ENCODE peak calls at places on chromosomes 11 and 22, in four cellular contexts. Y, O, B and L are unnamed samples.

GRCh38 chr11:7538466-7539454 is 25.0 kb downstream of the PPFIBP2 start:
- DNase-seq in Y (no peak), O (no peak), B (no peak), L (no peak)

GRCh38 chr11:115409691-115410220 is 94.5 kb downstream of the CADM1 start:
- DNase-seq in Y (peak; percentile 2), O (no peak), B (peak; percentile 94), L (no peak)

GRCh38 chr11:125404811-125405481 is 91.1 kb downstream of the FEZ1 start:
- DNase-seq in Y (peak; percentile 14), O (no peak), B (peak; percentile 11), L (peak; percentile 81)

GRCh38 chr11:13210424-13210823 is 67.2 kb upstream of the BMAL1 start:
- DNase-seq in Y (peak; percentile 88), O (no peak), B (peak; percentile 57), L (peak; percentile 21)

GRCh38 chr11:34890812-34891211 is 25.4 kb downstream of the APIP start:
- DNase-seq in Y (peak; percentile 68), O (no peak), B (peak; percentile 59), L (no peak)

GRCh38 chr11:47373876-47374820 is 4.2 kb downstream of the SPI1 start:
- DNase-seq in Y (peak; percentile 74), O (no peak), B (peak; percentile 60), L (peak; percentile 83)

GRCh38 chr11:119258983-119259382 is 52.8 kb downstream of the CBL start:
- DNase-seq in Y (no peak), O (no peak), B (no peak), L (no peak)

GRCh38 chr22:30855677-30856518 is 112.7 kb downstream of the MORC2 start:
- DNase-seq in Y (no peak), O (no peak), B (no peak), L (peak; percentile 2)

GRCh38 chr11:61698173-61698965 is 18.2 kb downstream of the DAGLA start:
- DNase-seq in Y (no peak), O (no peak), B (no peak), L (no peak)

GRCh38 chr22:41574847-41575381 is 14.1 kb downstream of the CSDC2 start:
- DNase-seq in Y (no peak), O (no peak), B (no peak), L (no peak)

GRCh38 chr11:87356428-87356827 is 318.7 kb downstream of the TMEM135 start:
- DNase-seq in Y (no peak), O (no peak), B (no peak), L (no peak)

GRCh38 chr11:75966546-75967287 is 151.7 kb downstream of the UVRAG start:
- DNase-seq in Y (peak; percentile 9), O (no peak), B (no peak), L (no peak)

GRCh38 chr11:119389611-119390254 is 8.2 kb upstream of the USP2 start:
- DNase-seq in Y (no peak), O (no peak), B (no peak), L (no peak)

GRCh38 chr11:70544774-70545625 is 146.7 kb downstream of the CTTN start:
- DNase-seq in Y (peak; percentile 21), O (no peak), B (no peak), L (no peak)

GRCh38 chr11:69662021-69662698 is 13.0 kb downstream of the LTO1 start:
- DNase-seq in Y (no peak), O (no peak), B (no peak), L (no peak)

GRCh38 chr22:41332217-41332616 is 30.9 kb downstream of the ZC3H7B start:
- DNase-seq in Y (no peak), O (no peak), B (no peak), L (no peak)

GRCh38 chr11:68044145-68044813 is 5.5 kb downstream of the TCIRG1 start:
- DNase-seq in Y (no peak), O (no peak), B (no peak), L (no peak)

GRCh38 chr11:59206635-59207034 is 6.1 kb downstream of the MPEG1 start:
- DNase-seq in Y (peak; percentile 50), O (no peak), B (peak; percentile 42), L (peak; percentile 32)

GRCh38 chr11:13745165-13745564 is 76.7 kb downstream of the FAR1 start:
- DNase-seq in Y (no peak), O (no peak), B (no peak), L (no peak)

GRCh38 chr11:110873953-110874352 is 161.7 kb upstream of the ARHGAP20 start:
- DNase-seq in Y (no peak), O (no peak), B (no peak), L (no peak)

GRCh38 chr11:45225277-45225676 is 60.9 kb downstream of the SYT13 start:
- DNase-seq in Y (no peak), O (no peak), B (no peak), L (no peak)

GRCh38 chr11:120056301-120057027 is 81.4 kb downstream of the TRIM29 start:
- DNase-seq in Y (no peak), O (no peak), B (no peak), L (no peak)

GRCh38 chr22:44338183-44338812 is 25.5 kb upstream of the SHISAL1 start:
- DNase-seq in Y (no peak), O (no peak), B (no peak), L (no peak)

GRCh38 chr22:39325392-39325932 is 6.0 kb upstream of the RPL3 start:
- DNase-seq in Y (no peak), O (no peak), B (no peak), L (no peak)
- TF ChIP-seq MYC in Y (no peak), O (no peak), B (no peak), L (no peak)

GRCh38 chr11:63867511-63867910 is 28.6 kb downstream of the MARK2 start:
- DNase-seq in Y (no peak), O (no peak), B (no peak), L (no peak)

GRCh38 chr11:63870351-63871197 is 31.7 kb downstream of the MARK2 start:
- DNase-seq in Y (no peak), O (no peak), B (no peak), L (no peak)

GRCh38 chr11:63869171-63869591 is 30.3 kb downstream of the MARK2 start:
- DNase-seq in Y (no peak), O (no peak), B (no peak), L (no peak)

GRCh38 chr11:63868399-63869064 is 29.6 kb downstream of the MARK2 start:
- DNase-seq in Y (no peak), O (no peak), B (no peak), L (no peak)

DNA sequence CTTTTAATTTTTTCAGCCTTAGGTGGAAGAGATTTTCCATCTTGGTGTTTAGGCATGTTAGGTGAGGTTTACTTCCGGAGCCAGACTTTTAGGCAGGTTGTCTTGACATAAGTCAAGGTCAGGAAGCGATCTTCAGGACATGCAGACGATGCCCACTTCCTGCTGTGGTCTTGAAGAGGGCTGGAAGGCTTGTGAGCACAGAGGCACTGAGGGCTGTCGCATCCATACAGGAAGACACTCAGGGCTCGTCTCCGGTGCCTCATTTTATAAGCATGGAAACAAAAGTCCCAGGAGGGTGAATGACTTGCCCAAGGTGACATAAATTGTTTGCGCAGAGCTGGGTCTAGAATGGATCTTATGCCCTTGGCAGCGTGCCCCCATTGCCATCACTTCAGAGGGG is 30.8 kb downstream of the MARK2 start:
- DNase-seq in Y (no peak), O (no peak), B (no peak), L (no peak)
- TF ChIP-seq MYC in Y (no peak), O (no peak), B (no peak), L (no peak)

GRCh38 chr11:17760102-17761029 is 25.8 kb downstream of the KCNC1 start:
- DNase-seq in Y (peak; percentile 57), O (peak; percentile 12), B (peak; percentile 69), L (peak; percentile 70)
- TF ChIP-seq MYC in Y (no peak), O (no peak), B (no peak), L (no peak)

GRCh38 chr11:128341767-128342318 is 245.5 kb downstream of the ETS1 start:
- DNase-seq in Y (no peak), O (no peak), B (no peak), L (no peak)

GRCh38 chr11:128343134-128343514 is 244.2 kb downstream of the ETS1 start:
- DNase-seq in Y (no peak), O (no peak), B (no peak), L (no peak)

GRCh38 chr11:128341280-128341679 is 246.1 kb downstream of the ETS1 start:
- DNase-seq in Y (no peak), O (no peak), B (no peak), L (no peak)

GRCh38 chr11:128343870-128344269 is 243.5 kb downstream of the ETS1 start:
- DNase-seq in Y (no peak), O (no peak), B (no peak), L (no peak)

DNA sequence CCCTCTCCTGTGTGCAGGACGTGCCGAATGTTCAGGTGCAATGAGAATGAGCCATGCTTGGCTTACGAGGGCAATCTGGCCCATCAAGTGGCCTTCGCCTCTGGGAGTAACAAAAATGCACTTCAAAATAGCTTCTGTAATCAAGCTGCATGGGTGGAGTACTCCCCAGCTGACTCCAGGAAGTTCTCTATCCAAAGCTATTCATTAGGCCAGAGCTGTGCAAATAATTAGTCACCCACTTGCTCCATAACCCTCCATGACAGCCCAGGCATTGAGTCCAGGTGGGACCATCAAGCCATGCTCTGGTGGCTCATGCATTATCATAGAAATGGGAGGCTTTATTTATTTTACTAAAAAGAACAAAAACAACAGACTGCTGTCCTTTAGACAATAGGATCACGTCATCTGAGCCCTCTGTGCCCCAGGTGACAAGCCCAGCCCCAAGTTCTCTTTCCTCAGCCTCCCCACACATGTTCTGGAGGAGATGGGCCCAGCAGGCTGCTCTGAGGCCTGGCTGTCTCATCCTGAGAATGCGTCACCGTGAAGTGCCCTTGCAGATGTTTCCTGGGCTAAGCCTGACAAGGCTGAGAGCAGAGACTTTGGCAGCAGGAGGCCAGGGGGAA is 244.7 kb downstream of the ETS1 start:
- DNase-seq in Y (peak; percentile 27), O (peak; percentile 39), B (peak; percentile 60), L (no peak)
- TF ChIP-seq MYC in Y (no peak), O (no peak), B (no peak), L (no peak)